ENCODE peak calls at places on chromosomes 1 and 21, in seven cellular contexts. B, T, X, P, D, Q and R are unnamed samples.

GRCh38 chr1:164343189-164343588 is 215.8 kb upstream of the PBX1 start:
- DNase-seq in B (no peak), X (no peak), D (no peak), Q (no peak), P (no peak), T (no peak), R (no peak)

GRCh38 chr1:39272027-39272790 is 67.7 kb downstream of the MACF1 start:
- DNase-seq in Q (peak; percentile 90), D (no peak), P (no peak), X (peak; percentile 20), T (no peak), B (no peak), R (no peak)

GRCh38 chr21:17733209-17733608 is 85.9 kb downstream of the C21orf91 start:
- DNase-seq in X (no peak), T (no peak), D (no peak), Q (no peak), P (no peak), B (no peak), R (no peak)

GRCh38 chr1:197913495-197914276 is 3.5 kb upstream of the LHX9 start:
- DNase-seq in T (no peak), B (no peak), P (no peak), Q (no peak), X (no peak), D (no peak), R (no peak)

GRCh38 chr1:1302006-1302430 is 5.7 kb downstream of the ACAP3 start:
- DNase-seq in Q (no peak), X (no peak), B (no peak), D (no peak), T (no peak), P (no peak), R (no peak)

GRCh38 chr1:232553050-232553754 is 76.7 kb downstream of the SIPA1L2 start:
- DNase-seq in P (no peak), X (no peak), B (no peak), D (no peak), T (no peak), Q (peak; percentile 28), R (no peak)

GRCh38 chr1:178819123-178819522 is 51.8 kb downstream of the ANGPTL1 start:
- DNase-seq in B (no peak), D (no peak), T (no peak), P (no peak), Q (no peak), X (no peak), R (peak; percentile 19)

GRCh38 chr1:202571719-202572339 is 138.4 kb downstream of the SYT2 start:
- DNase-seq in X (peak; percentile 38), B (no peak), D (no peak), Q (peak; percentile 60), T (no peak), P (peak; percentile 16), R (peak; percentile 46)

GRCh38 chr1:88104234-88104633 is 579.8 kb upstream of the PKN2 start:
- DNase-seq in D (no peak), Q (no peak), T (no peak), B (no peak), X (no peak), P (no peak), R (no peak)

GRCh38 chr21:33835920-33836319 is 79.7 kb downstream of the ATP5PO start:
- DNase-seq in B (no peak), T (no peak), Q (no peak), X (no peak), D (no peak), P (no peak), R (no peak)

GRCh38 chr1:25197982-25198681 is 34.2 kb downstream of the SYF2 start:
- DNase-seq in B (no peak), X (no peak), Q (no peak), P (no peak), T (no peak), D (no peak), R (peak; percentile 25)

GRCh38 chr1:222370911-222371717 is 176.8 kb downstream of the HHIPL2 start:
- DNase-seq in P (no peak), T (no peak), B (no peak), Q (peak; percentile 92), D (no peak), X (no peak), R (no peak)

GRCh38 chr1:94951056-94951455 is 24.1 kb upstream of the CNN3 start:
- DNase-seq in D (no peak), Q (no peak), X (no peak), P (no peak), B (no peak), T (no peak), R (no peak)

GRCh38 chr1:58546520-58547308 is at the start of gene OMA1:
- DNase-seq in Q (peak; percentile 96), P (peak; percentile 97), T (peak; percentile 96), B (peak; percentile 98), X (peak; percentile 99), D (peak; percentile 94), R (peak; percentile 96)

GRCh38 chr1:200367841-200368534 is 41.8 kb downstream of the ZNF281 start:
- DNase-seq in D (no peak), B (no peak), X (no peak), Q (peak; percentile 83), P (no peak), T (no peak), R (no peak)

GRCh38 chr1:226946841-226947240 is 6.7 kb downstream of the COQ8A start:
- DNase-seq in Q (peak; percentile 76), D (no peak), B (no peak), T (no peak), P (no peak), X (no peak), R (peak; percentile 18)

GRCh38 chr1:27760411-27760810 is 12.6 kb upstream of the STX12 start:
- DNase-seq in T (no peak), B (no peak), X (no peak), D (no peak), Q (no peak), P (no peak), R (no peak)

GRCh38 chr1:164310166-164310565 is 248.8 kb upstream of the PBX1 start:
- DNase-seq in D (no peak), T (no peak), P (no peak), Q (no peak), B (no peak), X (no peak), R (no peak)

GRCh38 chr1:186060226-186060625 is 314.8 kb downstream of the TPR start:
- DNase-seq in D (no peak), P (no peak), X (no peak), Q (no peak), T (no peak), B (no peak), R (no peak)

GRCh38 chr1:180309338-180309737 is 79.3 kb downstream of the LHX4 start:
- DNase-seq in B (no peak), Q (peak; percentile 46), T (no peak), D (no peak), X (no peak), P (no peak), R (peak; percentile 50)

GRCh38 chr1:225437710-225438437 is 10.0 kb upstream of the LBR start:
- DNase-seq in D (no peak), P (no peak), Q (peak; percentile 28), B (no peak), T (no peak), X (no peak), R (peak; percentile 61)

GRCh38 chr1:34739613-34740012 is 15.2 kb upstream of the GJB5 start:
- DNase-seq in D (no peak), P (no peak), Q (no peak), X (no peak), B (no peak), T (no peak), R (no peak)